ENCODE peak calls at places on chromosomes 5 and 9, in five cellular contexts. L, S, K, W and Z are unnamed samples.

GRCh38 chr5:14453486-14453885 is 128.1 kb upstream of the OTULINL start:
- DNase-seq in L (no peak), S (no peak), K (no peak), W (no peak), Z (no peak)

GRCh38 chr5:176578391-176578808 is 29.3 kb downstream of the CDHR2 start:
- DNase-seq in L (peak), S (no peak), K (peak), W (no peak), Z (peak)

GRCh38 chr9:35340046-35340445 is 149.9 kb upstream of the RUSC2 start:
- DNase-seq in L (no peak), S (no peak), K (no peak), W (no peak), Z (no peak)

GRCh38 chr5:91383956-91384300 is 811 bp upstream of the ARRDC3 start:
- DNase-seq in L (peak), S (peak), K (peak), W (no peak), Z (no peak)

GRCh38 chr9:38017149-38017884 is 51.7 kb downstream of the SHB start:
- DNase-seq in L (peak), S (peak), K (peak), W (no peak), Z (peak)

GRCh38 chr9:18888241-18888794 is 144.7 kb downstream of the SAXO1 start:
- DNase-seq in L (no peak), S (no peak), K (no peak), W (no peak), Z (no peak)

GRCh38 chr5:3116366-3116765 is 364.9 kb upstream of the IRX2 start:
- DNase-seq in L (no peak), S (no peak), K (no peak), W (peak), Z (no peak)

GRCh38 chr5:150140830-150141229 is 14.8 kb downstream of the PDGFRB start:
- DNase-seq in L (no peak), S (no peak), K (no peak), W (no peak), Z (no peak)

GRCh38 chr5:78530342-78531096 is 118.1 kb downstream of the LHFPL2 start:
- DNase-seq in L (peak), S (no peak), K (peak), W (no peak), Z (peak)

GRCh38 chr9:122562134-122562760 is 9.3 kb downstream of the OR1N2 start:
- DNase-seq in L (no peak), S (no peak), K (no peak), W (no peak), Z (no peak)

GRCh38 chr9:137478613-137479314 is 19.6 kb upstream of the NSMF start:
- DNase-seq in L (no peak), S (no peak), K (no peak), W (peak), Z (no peak)

GRCh38 chr9:130017035-130017909 is 25.7 kb downstream of the FNBP1 start:
- DNase-seq in L (no peak), S (no peak), K (no peak), W (no peak), Z (no peak)

GRCh38 chr5:138986186-138986775 is 111.1 kb upstream of the LRRTM2 start:
- DNase-seq in L (no peak), S (no peak), K (no peak), W (no peak), Z (no peak)

GRCh38 chr9:3475300-3476020 is 50.3 kb downstream of the RFX3 start:
- DNase-seq in L (peak), S (no peak), K (no peak), W (no peak), Z (no peak)

GRCh38 chr5:78959767-78960166 is 25.3 kb downstream of the ARSB start:
- DNase-seq in L (no peak), S (no peak), K (no peak), W (no peak), Z (no peak)

DNA sequence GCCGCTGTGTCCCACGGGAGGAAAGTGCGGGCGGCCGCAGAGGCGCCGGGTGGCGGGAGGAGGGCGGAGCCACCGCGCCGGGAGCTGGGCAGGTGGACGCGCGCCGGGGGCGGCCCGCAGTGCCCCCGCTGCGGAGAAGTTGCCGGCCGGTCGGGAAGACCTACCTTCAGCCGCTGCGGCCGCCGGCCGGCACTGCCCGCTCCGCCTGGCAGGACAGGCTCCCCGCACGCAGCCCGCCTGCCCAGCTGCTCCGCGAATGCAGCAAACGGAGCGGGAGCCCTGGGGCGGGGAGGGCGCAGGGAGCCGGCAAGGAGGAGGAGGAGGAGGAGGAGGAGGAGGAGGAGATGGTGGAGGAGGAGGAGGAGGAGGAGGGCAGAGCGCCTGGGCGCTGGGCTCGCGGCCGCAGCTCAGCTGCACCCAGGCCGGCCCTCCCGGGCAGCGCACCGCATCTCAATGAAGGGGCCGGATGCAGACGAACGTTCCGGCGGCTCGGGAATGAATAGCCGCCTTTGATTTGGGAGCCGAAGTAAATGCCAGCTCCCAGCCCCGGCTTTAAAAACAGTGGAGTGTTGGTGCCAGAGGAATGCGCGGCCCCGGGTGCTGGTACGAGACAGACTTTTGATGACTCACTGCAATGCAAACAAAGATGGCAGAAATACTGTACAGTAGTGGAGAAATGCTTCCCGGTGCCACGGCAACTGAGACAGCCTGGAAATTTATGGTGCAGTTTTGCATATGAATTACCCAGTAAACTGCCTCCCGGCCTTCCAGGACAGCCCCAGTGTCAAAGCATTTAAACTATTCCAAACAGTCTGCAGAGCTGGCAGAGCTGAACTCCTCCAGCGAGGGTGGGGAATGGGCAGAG is 43.3 kb downstream of the NACC2 start:
- DNase-seq in L (no peak), S (no peak), K (peak), W (peak), Z (peak)
- TF ChIP-seq POLR2A in L (no peak), S (no peak), K (peak), W (no peak), Z (peak)

GRCh38 chr5:170293273-170293672 is 4.3 kb downstream of the LCP2 start:
- DNase-seq in L (peak), S (peak), K (peak), W (peak), Z (no peak)
- TF ChIP-seq POLR2A in L (no peak), S (no peak), K (peak), W (no peak), Z (no peak)

GRCh38 chr5:31531888-31532710 is at the start of the genes C5orf22 and DROSHA:
- DNase-seq in L (peak), S (peak), K (peak), W (peak), Z (peak)
- TF ChIP-seq POLR2A in L (peak), S (peak), K (peak), W (no peak), Z (peak)

GRCh38 chr9:135906291-135907005 is 898 bp downstream of the CAMSAP1 start:
- DNase-seq in L (peak), S (no peak), K (no peak), W (peak), Z (no peak)

GRCh38 chr9:135908334-135909204 is 1.2 kb upstream of the CAMSAP1 start:
- DNase-seq in L (no peak), S (no peak), K (no peak), W (peak), Z (no peak)

GRCh38 chr9:135909371-135909770 is 2.0 kb upstream of the CAMSAP1 start:
- DNase-seq in L (no peak), S (no peak), K (no peak), W (peak), Z (no peak)

GRCh38 chr9:135907006-135907434 is 326 bp downstream of the CAMSAP1 start:
- DNase-seq in L (peak), S (no peak), K (peak), W (peak), Z (no peak)

GRCh38 chr9:135907446-135908333 is at the start of gene CAMSAP1:
- DNase-seq in L (peak), S (peak), K (peak), W (peak), Z (peak)
- TF ChIP-seq POLR2A in L (peak), S (peak), K (peak), W (no peak), Z (peak)